ENCODE peak calls at places on chromosomes 3 and 15, in five cellular contexts. S, P, F, X and R are unnamed samples.

GRCh38 chr3:96510334-96510733 is 304.1 kb upstream of the EPHA6 start:
- DNase-seq in S (no peak), P (no peak), F (no peak), X (no peak), R (no peak)

GRCh38 chr3:58034738-58035511 is 26.7 kb downstream of the FLNB start:
- DNase-seq in S (no peak), P (no peak), F (no peak), X (no peak), R (no peak)

GRCh38 chr3:112376996-112377395 is 44.0 kb downstream of the CD200 start:
- DNase-seq in S (no peak), P (no peak), F (no peak), X (no peak), R (no peak)

GRCh38 chr15:77538793-77539487 is 93.8 kb downstream of the LINGO1 start:
- DNase-seq in S (no peak), P (peak), F (no peak), X (no peak), R (no peak)

GRCh38 chr3:42652611-42653302 is 740 bp upstream of the ZBTB47 start:
- DNase-seq in S (no peak), P (no peak), F (peak), X (peak), R (no peak)

GRCh38 chr3:195156286-195156890 is 114.6 kb downstream of the XXYLT1 start:
- DNase-seq in S (no peak), P (no peak), F (no peak), X (no peak), R (no peak)

GRCh38 chr3:141644931-141645330 is 93.2 kb upstream of the RNF7 start:
- DNase-seq in S (peak), P (no peak), F (peak), X (peak), R (peak)

GRCh38 chr3:140922634-140923033 is 19.0 kb upstream of the SLC25A36 start:
- DNase-seq in S (no peak), P (no peak), F (no peak), X (no peak), R (no peak)

GRCh38 chr15:83305696-83306291 is 21.3 kb upstream of the BNC1 start:
- DNase-seq in S (no peak), P (no peak), F (no peak), X (no peak), R (peak)

GRCh38 chr15:49103002-49103401 is 52.4 kb downstream of the COPS2 start:
- DNase-seq in S (no peak), P (no peak), F (no peak), X (no peak), R (no peak)

GRCh38 chr15:89797678-89798201 is 16.9 kb downstream of the ANPEP start:
- DNase-seq in S (no peak), P (peak), F (no peak), X (no peak), R (no peak)

GRCh38 chr3:42667523-42668402 is 14.3 kb downstream of the ZBTB47 start:
- DNase-seq in S (no peak), P (no peak), F (peak), X (peak), R (peak)

GRCh38 chr3:100562224-100562857 is 47.1 kb upstream of the ADGRG7 start:
- DNase-seq in S (no peak), P (no peak), F (no peak), X (no peak), R (no peak)

GRCh38 chr3:105647047-105647446 is 221.8 kb downstream of the CBLB start:
- DNase-seq in S (no peak), P (no peak), F (peak), X (no peak), R (peak)

GRCh38 chr3:148718982-148719862 is 21.5 kb downstream of the AGTR1 start:
- DNase-seq in S (no peak), P (no peak), F (no peak), X (no peak), R (no peak)

GRCh38 chr3:10706156-10707088 is 109.6 kb upstream of the SLC6A11 start:
- DNase-seq in S (no peak), P (no peak), F (no peak), X (no peak), R (no peak)

GRCh38 chr15:29668120-29668602 is 154.1 kb downstream of the TJP1 start:
- DNase-seq in S (no peak), P (no peak), F (peak), X (peak), R (peak)

GRCh38 chr3:108329947-108330346 is 33.6 kb downstream of the HHLA2 start:
- DNase-seq in S (no peak), P (no peak), F (no peak), X (no peak), R (no peak)

GRCh38 chr15:90557147-90557546 is 27.4 kb downstream of the CRTC3 start:
- DNase-seq in S (no peak), P (no peak), F (no peak), X (no peak), R (no peak)

GRCh38 chr15:82122754-82123400 is 77.1 kb upstream of the MEX3B start:
- DNase-seq in S (no peak), P (no peak), F (no peak), X (no peak), R (no peak)

GRCh38 chr3:134054881-134055280 is 25.2 kb upstream of the SLCO2A1 start:
- DNase-seq in S (no peak), P (no peak), F (no peak), X (no peak), R (no peak)

GRCh38 chr3:179949869-179950268 is 86.9 kb downstream of the PEX5L start:
- DNase-seq in S (no peak), P (no peak), F (no peak), X (no peak), R (no peak)

GRCh38 chr3:187112934-187113793 is 26.1 kb downstream of the RPL39L start:
- DNase-seq in S (no peak), P (no peak), F (no peak), X (no peak), R (peak)

GRCh38 chr3:45065373-45065720 is 39.2 kb downstream of the CLEC3B start:
- DNase-seq in S (no peak), P (no peak), F (no peak), X (no peak), R (no peak)

GRCh38 chr3:146814601-146815315 is 209.6 kb upstream of the PLSCR5 start:
- DNase-seq in S (no peak), P (no peak), F (no peak), X (no peak), R (no peak)

GRCh38 chr15:43514241-43515057 is 3.0 kb upstream of the MAP1A start:
- DNase-seq in S (no peak), P (no peak), F (peak), X (peak), R (peak)

GRCh38 chr3:48950051-48950450 is 31.4 kb downstream of the ARIH2 start:
- DNase-seq in S (no peak), P (no peak), F (no peak), X (no peak), R (no peak)

GRCh38 chr15:29113336-29114276 is 156.0 kb downstream of the NSMCE3 start:
- DNase-seq in S (no peak), P (no peak), F (no peak), X (no peak), R (no peak)

GRCh38 chr3:42721690-42722089 is 19.1 kb upstream of the HHATL start:
- DNase-seq in S (no peak), P (no peak), F (no peak), X (no peak), R (no peak)

GRCh38 chr3:64082411-64082810 is 59.1 kb upstream of the PSMD6 start:
- DNase-seq in S (no peak), P (no peak), F (no peak), X (no peak), R (no peak)

GRCh38 chr3:64617610-64618009 is 70.2 kb downstream of the ADAMTS9 start:
- DNase-seq in S (no peak), P (no peak), F (no peak), X (no peak), R (no peak)

GRCh38 chr15:91553455-91553854 is 300.1 kb upstream of the SLCO3A1 start:
- DNase-seq in S (no peak), P (no peak), F (no peak), X (no peak), R (no peak)

GRCh38 chr3:10707089-10707983 is 108.7 kb upstream of the SLC6A11 start:
- DNase-seq in S (no peak), P (no peak), F (no peak), X (no peak), R (no peak)